ENCODE peak calls at places on chromosomes 3 and 15, in six cellular contexts. T, N, C, J, K and S are unnamed samples.

GRCh38 chr3:194086251-194087075 is 49.5 kb upstream of the HES1 start:
- DNase-seq in N (no peak), K (no peak), J (no peak), T (no peak), C (no peak), S (no peak)

GRCh38 chr15:77028451-77029165 is 33.7 kb downstream of the PSTPIP1 start:
- DNase-seq in C (no peak), N (no peak), J (no peak), K (no peak), T (no peak), S (no peak)

GRCh38 chr3:142595581-142595950 is 627 bp upstream of the PLS1 start:
- DNase-seq in C (no peak), J (no peak), T (peak; percentile 62), N (peak; percentile 62), K (peak; percentile 78), S (no peak)

GRCh38 chr15:54082836-54083492 is 104.7 kb downstream of the UNC13C start:
- DNase-seq in K (peak; percentile 1), T (no peak), J (no peak), C (peak; percentile 22), N (no peak), S (no peak)

GRCh38 chr3:52983828-52984227 is 62.0 kb downstream of the SFMBT1 start:
- DNase-seq in K (no peak), J (no peak), N (no peak), T (no peak), C (no peak), S (no peak)

GRCh38 chr3:102449930-102450329 is 15.1 kb downstream of the ZPLD1 start:
- DNase-seq in K (no peak), J (no peak), N (no peak), T (no peak), C (no peak), S (no peak)

GRCh38 chr15:99925661-99926461 is 192.6 kb upstream of the LYSMD4 start:
- DNase-seq in T (peak; percentile 46), N (no peak), J (peak; percentile 92), K (peak; percentile 11), C (peak; percentile 46), S (peak; percentile 24)

GRCh38 chr3:128554100-128554464 is 61.1 kb upstream of the GATA2 start:
- DNase-seq in N (peak; percentile 71), T (peak; percentile 10), C (no peak), K (peak; percentile 81), J (no peak), S (no peak)

GRCh38 chr15:41490355-41490754 is 3.3 kb upstream of the ITPKA start:
- DNase-seq in J (no peak), K (peak; percentile 91), N (peak; percentile 80), T (peak; percentile 95), C (no peak), S (peak; percentile 84)

GRCh38 chr3:192851821-192852352 is 65.8 kb downstream of the MB21D2 start:
- DNase-seq in N (peak; percentile 71), K (peak; percentile 75), J (no peak), T (peak; percentile 93), C (peak; percentile 56), S (peak; percentile 40)

GRCh38 chr15:71571641-71572040 is 238.7 kb upstream of the NR2E3 start:
- DNase-seq in T (no peak), K (no peak), C (no peak), J (no peak), N (no peak), S (no peak)

GRCh38 chr15:71572452-71573053 is 237.8 kb upstream of the NR2E3 start:
- DNase-seq in N (no peak), J (no peak), K (no peak), C (no peak), T (peak; percentile 77), S (peak; percentile 65)

GRCh38 chr15:71568226-71568625 is 242.1 kb upstream of the NR2E3 start:
- DNase-seq in T (no peak), J (no peak), N (no peak), C (no peak), K (no peak), S (no peak)

GRCh38 chr15:71573599-71573998 is 236.8 kb upstream of the NR2E3 start:
- DNase-seq in J (no peak), N (no peak), C (no peak), K (no peak), T (no peak), S (no peak)

GRCh38 chr15:71570736-71571135 is 239.6 kb upstream of the NR2E3 start:
- DNase-seq in T (no peak), C (no peak), J (no peak), K (no peak), N (no peak), S (no peak)
- H3K27ac ChIP-seq in T (no peak overlapping the region), C (no peak overlapping the region), J (peak overlapping the region; percentile 36), K (no peak overlapping the region), N (no peak overlapping the region), S (peak overlapping the region; percentile 66)

GRCh38 chr3:42492508-42493080 is 9.8 kb upstream of the VIPR1 start:
- DNase-seq in J (peak; percentile 78), K (no peak), N (peak; percentile 5), C (no peak), T (no peak), S (no peak)
- H3K27ac ChIP-seq in J (no peak overlapping the region), K (no peak overlapping the region), N (no peak overlapping the region), C (no peak overlapping the region), T (no peak overlapping the region), S (no peak overlapping the region)

DNA sequence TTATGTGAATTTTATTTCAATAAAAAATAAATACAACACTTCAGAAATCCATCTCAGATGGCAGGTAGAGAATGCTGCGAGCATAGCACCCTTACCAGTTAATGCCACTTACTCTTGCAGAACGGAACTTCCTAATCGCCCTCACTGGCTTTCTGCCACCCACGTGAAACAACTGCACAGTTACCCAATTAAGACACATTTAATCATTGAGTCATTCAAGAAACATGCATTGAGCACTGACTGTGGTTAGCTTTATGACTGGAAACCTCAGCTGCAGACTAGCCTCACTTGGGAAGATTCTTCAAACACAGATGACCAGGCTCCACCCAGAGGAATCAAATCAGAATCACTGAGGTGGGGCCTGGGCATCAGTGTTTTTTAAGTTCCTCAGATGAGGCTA is 5.6 kb upstream of the MFGE8 start:
- DNase-seq in C (no peak), K (peak; percentile 98), T (peak; percentile 98), N (peak; percentile 87), J (no peak), S (peak; percentile 95)
- H3K27ac ChIP-seq in C (no peak overlapping the region), K (no peak overlapping the region), T (peak overlapping the region; percentile 15), N (peak overlapping the region; percentile 62), J (no peak overlapping the region), S (peak overlapping the region; percentile 89)

DNA sequence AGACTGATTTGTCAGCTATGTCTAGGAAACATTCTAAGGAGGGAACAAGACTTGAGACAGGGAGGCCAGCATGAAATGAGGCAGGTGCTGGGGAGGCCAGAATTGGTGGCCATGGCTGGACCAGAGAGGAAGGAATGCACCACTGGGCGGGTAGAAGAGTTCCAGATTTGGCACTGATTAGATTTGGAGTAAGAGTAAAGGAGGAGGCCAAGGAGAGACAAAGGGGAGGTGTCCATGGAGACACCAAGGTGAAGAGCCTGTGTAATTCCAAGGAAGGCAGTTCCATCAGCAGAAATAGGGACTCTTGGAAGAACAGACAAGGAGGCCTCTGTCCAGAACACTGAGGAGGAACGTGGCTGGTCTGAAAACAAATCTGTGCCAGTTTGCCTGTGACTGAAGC is 1.8 kb downstream of the ARNT2 start:
- DNase-seq in K (no peak), T (no peak), C (no peak), J (no peak), N (no peak), S (no peak)
- H3K27ac ChIP-seq in K (no peak overlapping the region), T (no peak overlapping the region), C (peak overlapping the region; percentile 83), J (no peak overlapping the region), N (no peak overlapping the region), S (no peak overlapping the region)

GRCh38 chr15:39239562-39239961 is 341.3 kb upstream of the THBS1 start:
- DNase-seq in T (peak; percentile 79), J (no peak), K (no peak), N (no peak), C (no peak), S (peak; percentile 39)
- H3K27ac ChIP-seq in T (peak overlapping the region; percentile 41), J (no peak overlapping the region), K (no peak overlapping the region), N (peak overlapping the region; percentile 2), C (no peak overlapping the region), S (peak overlapping the region; percentile 56)

DNA sequence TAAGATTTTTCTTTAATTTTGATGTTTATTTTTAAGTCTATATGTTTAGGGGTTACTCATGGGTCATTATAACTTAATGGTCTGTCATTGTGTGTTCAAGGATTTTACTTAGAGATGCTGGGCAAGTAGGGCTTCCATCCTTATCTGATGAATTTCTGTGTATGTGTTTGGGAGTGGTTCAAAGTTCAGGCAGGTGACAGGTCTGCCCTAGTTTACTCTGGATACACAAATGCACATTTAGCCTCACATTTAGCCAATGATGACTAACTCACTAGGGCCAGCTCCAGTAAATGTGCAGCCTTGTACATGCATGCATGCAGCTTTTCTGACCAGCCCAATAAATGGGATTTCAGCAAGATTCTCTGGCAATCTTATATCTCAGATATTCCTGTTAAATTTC is 554.1 kb downstream of the SI start:
- DNase-seq in T (no peak), C (no peak), J (no peak), N (no peak), K (no peak), S (no peak)
- H3K27ac ChIP-seq in T (no peak overlapping the region), C (no peak overlapping the region), J (no peak overlapping the region), N (no peak overlapping the region), K (no peak overlapping the region), S (no peak overlapping the region)

GRCh38 chr15:74616020-74616939 is 644 bp downstream of the CLK3 start:
- DNase-seq in C (peak; percentile 85), N (peak; percentile 82), J (no peak), K (peak; percentile 73), T (peak; percentile 67), S (no peak)
- H3K27ac ChIP-seq in C (peak overlapping the region; percentile 98), N (peak overlapping the region; percentile 92), J (peak overlapping the region; percentile 91), K (peak overlapping the region; percentile 97), T (peak overlapping the region; percentile 86), S (peak overlapping the region; percentile 88)

GRCh38 chr3:25661694-25662455 is 2.8 kb downstream of the TOP2B start:
- DNase-seq in J (no peak), T (no peak), N (no peak), C (no peak), K (peak; percentile 11), S (no peak)
- H3K27ac ChIP-seq in J (peak overlapping the region; percentile 97), T (peak overlapping the region; percentile 0), N (no peak overlapping the region), C (peak overlapping the region; percentile 99), K (peak overlapping the region; percentile 99), S (no peak overlapping the region)

GRCh38 chr3:140832883-140833282 is 108.8 kb upstream of the SLC25A36 start:
- DNase-seq in K (no peak), N (no peak), J (no peak), C (no peak), T (no peak), S (no peak)

GRCh38 chr3:140829796-140830195 is 111.8 kb upstream of the SLC25A36 start:
- DNase-seq in K (no peak), T (no peak), J (no peak), C (no peak), N (no peak), S (no peak)

GRCh38 chr3:140828585-140828984 is 113.1 kb upstream of the SLC25A36 start:
- DNase-seq in K (no peak), T (no peak), C (no peak), J (no peak), N (no peak), S (no peak)

GRCh38 chr3:140827894-140828293 is 113.7 kb upstream of the SLC25A36 start:
- DNase-seq in N (no peak), T (no peak), C (no peak), K (no peak), J (no peak), S (no peak)

DNA sequence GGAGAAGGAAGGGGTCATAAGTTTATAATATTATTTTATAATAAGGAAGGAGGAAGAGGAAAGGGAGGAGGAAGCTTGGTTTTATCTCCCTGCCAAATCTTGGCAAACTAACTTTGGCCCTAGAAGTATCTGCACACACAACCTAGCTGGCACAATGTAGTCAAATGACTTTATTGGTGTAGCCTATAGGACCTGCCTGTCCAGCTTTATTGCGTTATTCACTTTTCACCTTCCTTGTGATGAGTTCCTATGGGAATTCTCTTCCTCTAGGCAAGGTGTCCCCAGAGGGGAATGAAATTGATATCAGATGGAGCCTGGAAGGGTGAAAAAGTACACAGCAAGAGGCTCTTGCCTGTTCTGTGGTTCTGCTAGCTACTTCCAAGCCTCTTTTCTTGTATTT is 111.2 kb upstream of the SLC25A36 start:
- DNase-seq in J (no peak), C (no peak), T (no peak), K (no peak), N (no peak), S (no peak)
- H3K27ac ChIP-seq in J (no peak overlapping the region), C (no peak overlapping the region), T (no peak overlapping the region), K (no peak overlapping the region), N (no peak overlapping the region), S (no peak overlapping the region)